ENCODE peak calls at places on chromosomes 2 and 18, in four cellular contexts. E is NCI-H510A treated with DMSO at 0.1 percent for 48 hours, V is NCI-H69, X is ACHN. D is an unnamed sample.

GRCh38 chr2:238603596-238603995 is 176.9 kb downstream of the ASB1 start:
- DNase-seq in V (no peak), X (no peak), E (no peak), D (no peak)

GRCh38 chr2:188596054-188596453 is 304.4 kb downstream of the GULP1 start:
- DNase-seq in V (peak; percentile 51), E (no peak), X (no peak), D (no peak)

GRCh38 chr2:21422050-21422449 is 298.3 kb downstream of the TDRD15 start:
- DNase-seq in E (peak; percentile 18), V (peak; percentile 25), X (peak; percentile 63), D (no peak)

GRCh38 chr2:19124135-19124534 is 234.3 kb downstream of the OSR1 start:
- DNase-seq in X (no peak), E (no peak), V (no peak), D (no peak)

GRCh38 chr2:58239243-58239642 is 1.9 kb downstream of the FANCL start:
- DNase-seq in V (peak; percentile 8), X (no peak), E (no peak), D (no peak)

GRCh38 chr2:113822087-113822805 is 65.8 kb upstream of the SLC35F5 start:
- DNase-seq in E (no peak), V (peak; percentile 46), X (peak; percentile 27), D (peak; percentile 81)

GRCh38 chr2:106339156-106339555 is 129.1 kb downstream of the RGPD3 start:
- DNase-seq in X (no peak), E (no peak), V (peak; percentile 7), D (no peak)

GRCh38 chr2:41933585-41934322 is 114.1 kb upstream of the PKDCC start:
- DNase-seq in V (no peak), X (peak; percentile 22), E (no peak), D (no peak)

GRCh38 chr2:217147751-217148318 is 288.0 kb upstream of the TNP1 start:
- DNase-seq in X (no peak), E (no peak), V (no peak), D (no peak)

GRCh38 chr2:102540882-102541281 is 67.9 kb downstream of the SLC9A4 start:
- DNase-seq in X (no peak), E (no peak), V (no peak), D (no peak)

GRCh38 chr18:57434177-57434535 is 1.0 kb upstream of the ONECUT2 start:
- DNase-seq in X (no peak), E (no peak), V (peak; percentile 95), D (peak; percentile 70)

GRCh38 chr2:136006658-136007057 is 21.2 kb upstream of the DARS1 start:
- DNase-seq in X (peak; percentile 58), V (no peak), E (no peak), D (no peak)

GRCh38 chr2:11703700-11704099 is 33.7 kb upstream of the NTSR2 start:
- DNase-seq in V (no peak), E (no peak), X (peak; percentile 12), D (no peak)

GRCh38 chr18:45503988-45504387 is 111.3 kb upstream of the SLC14A2 start:
- DNase-seq in X (no peak), V (no peak), E (no peak), D (no peak)

GRCh38 chr2:158650646-158651357 is 144.3 kb upstream of the DAPL1 start:
- DNase-seq in X (no peak), E (no peak), V (peak; percentile 48), D (no peak)

GRCh38 chr18:45291616-45292612 is 323.4 kb upstream of the SLC14A2 start:
- DNase-seq in V (peak; percentile 59), E (no peak), X (no peak), D (peak; percentile 58)

GRCh38 chr2:234565201-234565600 is 68.3 kb upstream of the ARL4C start:
- DNase-seq in E (no peak), X (no peak), V (peak; percentile 46), D (no peak)

D was measured in NCI-H146.